ENCODE peak calls at places on chromosomes 11 and 22, in six cellular contexts. B, W, A, K, N and S are unnamed samples.

GRCh38 chr11:113444469-113445122 is 30.6 kb downstream of the DRD2 start:
- DNase-seq in B (no peak), W (no peak), A (no peak), K (no peak), N (no peak), S (no peak)

GRCh38 chr22:20988573-20989322 is 6.7 kb downstream of the LZTR1 start:
- DNase-seq in B (no peak), W (no peak), A (no peak), K (no peak), N (no peak), S (no peak)

GRCh38 chr22:33898121-33898520 is 22.2 kb downstream of the LARGE1 start:
- DNase-seq in B (no peak), W (no peak), A (no peak), K (no peak), N (no peak), S (no peak)

GRCh38 chr11:44593194-44593593 is 27.7 kb downstream of the CD82 start:
- DNase-seq in B (no peak), W (no peak), A (peak), K (no peak), N (no peak), S (no peak)

GRCh38 chr11:61141601-61142028 is 19.6 kb downstream of the VPS37C start:
- DNase-seq in B (no peak), W (no peak), A (no peak), K (peak), N (no peak), S (no peak)

GRCh38 chr11:82858556-82859091 is 41.6 kb downstream of the PRCP start:
- DNase-seq in B (no peak), W (no peak), A (no peak), K (no peak), N (no peak), S (peak)

GRCh38 chr22:43320943-43321900 is 21.9 kb downstream of the SCUBE1 start:
- DNase-seq in B (no peak), W (no peak), A (no peak), K (peak), N (no peak), S (no peak)

GRCh38 chr11:132140056-132140455 is 769.6 kb downstream of the NTM start:
- DNase-seq in B (no peak), W (no peak), A (no peak), K (no peak), N (no peak), S (no peak)

GRCh38 chr11:64207247-64208085 is 945 bp downstream of the FERMT3 start:
- DNase-seq in B (no peak), W (no peak), A (peak), K (peak), N (no peak), S (no peak)

GRCh38 chr11:62614275-62614674 is 1.2 kb downstream of the ROM1 start:
- DNase-seq in B (no peak), W (peak), A (no peak), K (peak), N (no peak), S (no peak)

GRCh38 chr11:11397043-11397415 is 44.0 kb upstream of the CSNK2A3 start:
- DNase-seq in B (no peak), W (no peak), A (no peak), K (no peak), N (no peak), S (no peak)

GRCh38 chr11:31968774-31969433 is 122.0 kb upstream of the RCN1 start:
- DNase-seq in B (no peak), W (no peak), A (peak), K (no peak), N (no peak), S (peak)

GRCh38 chr11:72703281-72704008 is 29.2 kb upstream of the PDE2A start:
- DNase-seq in B (no peak), W (no peak), A (no peak), K (peak), N (no peak), S (no peak)

GRCh38 chr11:72497731-72498130 is 63.4 kb upstream of the CLPB start:
- DNase-seq in B (no peak), W (no peak), A (no peak), K (no peak), N (no peak), S (no peak)

GRCh38 chr11:16814410-16815046 is 76.1 kb downstream of the C11orf58 start:
- DNase-seq in B (no peak), W (no peak), A (no peak), K (no peak), N (no peak), S (no peak)

GRCh38 chr11:866481-866880 is 23.8 kb downstream of the TSPAN4 start:
- DNase-seq in B (no peak), W (no peak), A (no peak), K (no peak), N (no peak), S (no peak)

GRCh38 chr22:28817919-28818859 is 17.8 kb upstream of the XBP1 start:
- DNase-seq in B (no peak), W (peak), A (peak), K (no peak), N (no peak), S (no peak)

GRCh38 chr11:65436412-65437032 is 13.9 kb downstream of the NEAT1 start:
- DNase-seq in B (no peak), W (no peak), A (no peak), K (no peak), N (no peak), S (no peak)

GRCh38 chr22:26483439-26484359 is at the start of the genes HPS4 and SRRD:
- DNase-seq in B (peak), W (peak), A (peak), K (peak), N (peak), S (no peak)

GRCh38 chr11:91081440-91082088 is 858.7 kb upstream of the CHORDC1 start:
- DNase-seq in B (no peak), W (no peak), A (no peak), K (no peak), N (no peak), S (no peak)

GRCh38 chr22:19598054-19598855 is 74.0 kb upstream of the CLDN5 start:
- DNase-seq in B (no peak), W (no peak), A (no peak), K (peak), N (no peak), S (no peak)

GRCh38 chr11:44753965-44754645 is 27.3 kb downstream of the TSPAN18 start:
- DNase-seq in B (no peak), W (no peak), A (no peak), K (no peak), N (no peak), S (no peak)

GRCh38 chr11:65524747-65525658 is at the start of gene SCYL1:
- DNase-seq in B (no peak), W (no peak), A (peak), K (peak), N (peak), S (no peak)

GRCh38 chr11:78349114-78349513 is 68.5 kb downstream of the GAB2 start:
- DNase-seq in B (no peak), W (no peak), A (no peak), K (no peak), N (no peak), S (no peak)

GRCh38 chr11:124656759-124657627 is 16.5 kb downstream of the SIAE start:
- DNase-seq in B (no peak), W (no peak), A (peak), K (no peak), N (peak), S (no peak)

GRCh38 chr11:31805629-31806185 is 5.4 kb downstream of the PAX6 start:
- DNase-seq in B (no peak), W (no peak), A (peak), K (no peak), N (no peak), S (no peak)

GRCh38 chr22:49349181-49349835 is 478.4 kb downstream of the BRD1 start:
- DNase-seq in B (no peak), W (no peak), A (no peak), K (no peak), N (no peak), S (no peak)

GRCh38 chr11:82775736-82776346 is 42.2 kb upstream of the FAM181B start:
- DNase-seq in B (peak), W (peak), A (peak), K (peak), N (peak), S (peak)

GRCh38 chr11:44854146-44854545 is 96.5 kb downstream of the TP53I11 start:
- DNase-seq in B (no peak), W (no peak), A (no peak), K (no peak), N (no peak), S (no peak)

GRCh38 chr22:30481711-30482110 is 9.9 kb upstream of the SEC14L3 start:
- DNase-seq in B (no peak), W (no peak), A (no peak), K (no peak), N (no peak), S (no peak)

GRCh38 chr11:70608568-70609314 is 210.4 kb downstream of the CTTN start:
- DNase-seq in B (no peak), W (no peak), A (no peak), K (no peak), N (no peak), S (no peak)

GRCh38 chr11:127023991-127024390 is 23.4 kb upstream of the KIRREL3 start:
- DNase-seq in B (no peak), W (no peak), A (no peak), K (no peak), N (no peak), S (no peak)

GRCh38 chr11:57785072-57785471 is 23.5 kb downstream of the CTNND1 start:
- DNase-seq in B (no peak), W (no peak), A (no peak), K (no peak), N (no peak), S (no peak)

GRCh38 chr11:57791321-57792059 is 29.9 kb downstream of the CTNND1 start:
- DNase-seq in B (no peak), W (no peak), A (no peak), K (no peak), N (no peak), S (no peak)

GRCh38 chr11:57786436-57786835 is 24.8 kb downstream of the CTNND1 start:
- DNase-seq in B (no peak), W (no peak), A (no peak), K (no peak), N (no peak), S (no peak)

GRCh38 chr11:57787920-57788716 is 26.5 kb downstream of the CTNND1 start:
- DNase-seq in B (no peak), W (peak), A (no peak), K (no peak), N (no peak), S (no peak)

GRCh38 chr11:57787205-57787604 is 25.6 kb downstream of the CTNND1 start:
- DNase-seq in B (no peak), W (no peak), A (no peak), K (no peak), N (no peak), S (no peak)
- H3K27ac ChIP-seq in B (no peak), W (peak), A (peak), K (no peak), N (no peak), S (peak)

GRCh38 chr11:28104425-28104824 is 3.5 kb downstream of the KIF18A start:
- DNase-seq in B (no peak), W (no peak), A (no peak), K (no peak), N (no peak), S (no peak)

GRCh38 chr11:28107331-28107725 is 628 bp downstream of the KIF18A start:
- DNase-seq in B (no peak), W (peak), A (peak), K (peak), N (no peak), S (peak)

GRCh38 chr11:28104984-28105383 is 3.0 kb downstream of the KIF18A start:
- DNase-seq in B (no peak), W (no peak), A (no peak), K (no peak), N (no peak), S (no peak)

GRCh38 chr11:28106351-28107043 is 1.5 kb downstream of the KIF18A start:
- DNase-seq in B (no peak), W (no peak), A (no peak), K (no peak), N (no peak), S (no peak)

DNA sequence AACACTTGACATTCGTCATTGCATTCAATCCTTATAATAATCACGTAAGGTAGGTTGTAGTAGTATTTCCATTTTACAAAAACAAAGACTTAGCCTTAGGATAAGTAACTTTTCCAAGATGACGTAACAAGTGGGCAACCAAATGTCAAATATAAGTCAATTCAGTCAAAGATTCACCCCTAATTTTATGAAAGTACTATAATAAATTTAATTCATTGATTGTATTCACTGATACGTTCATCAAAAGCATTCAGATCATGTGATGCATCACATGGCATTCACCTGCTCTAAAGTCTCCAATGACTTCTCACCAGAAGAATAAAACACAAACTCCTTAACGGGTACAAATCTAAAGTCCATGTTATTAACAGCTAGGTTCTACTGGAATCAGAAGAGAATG is 2.1 kb downstream of the KIF18A start:
- DNase-seq in B (no peak), W (no peak), A (no peak), K (no peak), N (no peak), S (peak)
- TF ChIP-seq SIN3A in B (no peak), W (no peak), A (no peak), K (no peak), N (no peak), S (no peak)

GRCh38 chr22:24406322-24407277 is 20.8 kb upstream of the ADORA2A start:
- DNase-seq in B (no peak), W (no peak), A (peak), K (peak), N (no peak), S (no peak)
- H3K27ac ChIP-seq in B (no peak), W (no peak), A (peak), K (no peak), N (no peak), S (no peak)

DNA sequence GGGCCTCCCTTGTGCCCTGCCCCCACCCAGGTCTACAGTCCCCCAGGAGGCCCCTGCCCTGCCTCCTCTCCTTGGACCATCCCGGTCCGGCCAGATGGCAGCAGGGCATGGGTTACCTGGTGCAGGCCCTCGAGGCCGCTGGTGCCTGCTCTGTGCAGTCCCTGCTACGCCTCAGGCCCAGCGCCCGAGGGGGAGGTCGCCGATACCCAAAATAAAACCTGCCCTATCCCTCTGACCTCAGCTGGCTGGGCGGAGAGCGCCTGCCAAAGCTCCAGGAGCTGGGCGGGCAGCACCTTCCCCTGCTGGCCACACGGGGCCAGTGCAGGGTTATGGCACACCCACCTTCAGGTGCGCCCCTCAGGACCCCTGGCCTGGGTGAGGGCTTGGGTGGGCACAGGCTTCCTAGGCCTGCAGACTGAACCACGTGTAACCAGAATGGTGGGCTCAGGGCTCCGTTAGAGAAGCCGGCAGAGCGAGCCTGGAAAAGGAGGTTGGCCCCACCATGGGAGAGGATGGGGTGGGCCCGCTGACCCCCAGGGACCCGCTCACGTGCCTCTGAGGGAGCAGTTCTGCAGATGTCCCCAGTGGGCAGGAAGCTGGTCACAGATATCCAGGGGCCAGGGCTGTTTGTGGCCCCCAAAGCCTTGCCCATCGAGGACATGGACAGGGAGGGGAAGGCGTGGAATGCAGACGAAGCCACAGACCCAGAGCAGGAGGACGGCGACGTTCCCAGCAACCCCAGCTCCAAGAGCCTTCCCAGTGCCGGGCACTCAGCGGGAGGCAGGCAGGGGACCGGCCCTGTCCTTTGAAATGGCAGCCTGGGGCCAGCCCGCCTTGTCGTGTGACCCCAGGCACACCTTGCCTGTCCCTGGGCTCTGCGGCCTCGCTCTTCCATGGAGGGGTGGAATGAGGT is 1.7 kb upstream of the TNNT3 start:
- DNase-seq in B (no peak), W (no peak), A (peak), K (no peak), N (no peak), S (no peak)
- TF ChIP-seq SIN3A in B (no peak), W (no peak), A (no peak), K (no peak), N (no peak), S (no peak)

DNA sequence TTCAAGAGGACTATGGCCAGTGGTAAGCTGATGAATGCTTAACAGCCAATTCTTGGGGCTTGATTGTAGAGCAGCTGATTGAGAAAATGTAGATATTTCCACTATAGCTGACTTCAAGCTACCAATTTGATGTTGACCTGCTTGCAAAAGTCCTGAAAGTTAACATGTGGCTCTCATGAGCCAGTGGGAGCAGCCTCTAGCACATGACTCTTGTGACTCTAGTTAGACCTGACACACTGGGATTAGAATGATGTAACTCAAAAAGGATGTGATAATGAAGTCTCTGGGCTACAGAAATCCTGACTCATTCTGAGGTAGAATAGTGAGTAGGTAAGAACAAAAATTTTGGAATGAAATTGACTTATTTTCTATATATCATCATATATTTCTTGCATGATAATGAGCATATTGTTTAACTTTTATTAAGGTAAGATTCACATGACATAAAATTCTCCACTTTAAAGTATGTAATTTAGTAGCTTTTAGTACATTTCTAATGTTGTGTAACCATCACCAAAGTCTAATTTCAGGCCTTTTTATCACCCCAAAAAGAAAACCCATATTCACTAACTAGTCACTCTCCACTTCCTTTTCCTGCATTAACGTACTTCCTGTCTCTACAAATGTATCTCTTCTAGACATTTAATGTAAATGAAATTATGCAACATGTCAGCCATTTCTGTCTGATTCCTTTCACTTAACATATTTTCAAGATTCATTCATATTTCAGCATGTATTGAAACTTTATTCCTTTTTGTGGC is 16.1 kb upstream of the OR52H1 start:
- DNase-seq in B (no peak), W (no peak), A (no peak), K (no peak), N (no peak), S (no peak)
- H3K27ac ChIP-seq in B (no peak), W (no peak), A (no peak), K (peak), N (no peak), S (no peak)

DNA sequence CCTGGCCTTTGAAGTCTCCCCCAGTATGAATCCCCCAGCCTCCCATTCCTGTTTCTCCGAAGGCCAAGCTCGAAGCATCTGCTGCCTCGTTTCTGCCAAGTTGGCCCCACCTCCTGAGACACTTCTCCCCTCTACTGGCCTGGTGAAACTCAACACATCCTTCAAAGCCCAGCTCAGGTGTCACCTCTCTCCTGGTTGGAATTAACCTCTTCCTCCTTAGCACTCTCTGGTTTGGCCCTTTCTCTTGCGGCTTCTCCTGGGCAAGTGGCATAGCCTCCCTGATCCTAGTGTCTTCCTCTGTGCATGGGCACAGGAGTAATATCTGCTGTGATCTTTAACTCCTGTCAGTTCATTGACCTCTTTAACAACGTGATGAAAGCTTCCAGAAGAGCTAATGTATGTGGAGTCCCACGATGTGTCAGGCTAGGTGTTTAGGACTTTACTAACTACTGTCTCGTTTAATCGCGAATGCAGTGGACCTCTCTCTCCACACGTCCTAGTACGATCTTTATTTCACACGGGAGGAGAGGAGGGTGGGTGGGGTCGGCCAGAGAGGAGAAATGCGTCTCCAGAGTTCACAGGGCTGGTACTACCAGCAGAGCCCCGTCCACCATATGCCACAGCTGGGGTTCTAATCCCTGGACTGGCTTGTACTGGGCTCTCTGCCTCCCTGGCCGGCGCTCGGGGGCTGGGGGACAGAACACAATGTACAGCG is 824 bp upstream of the PTPRJ start:
- DNase-seq in B (no peak), W (no peak), A (peak), K (no peak), N (peak), S (no peak)
- TF ChIP-seq SIN3A in B (no peak), W (no peak), A (no peak), K (no peak), N (peak), S (no peak)

GRCh38 chr11:33375688-33376311 is 118.6 kb downstream of the HIPK3 start:
- DNase-seq in B (no peak), W (no peak), A (peak), K (no peak), N (peak), S (no peak)
- H3K27ac ChIP-seq in B (no peak), W (no peak), A (peak), K (no peak), N (no peak), S (peak)

DNA sequence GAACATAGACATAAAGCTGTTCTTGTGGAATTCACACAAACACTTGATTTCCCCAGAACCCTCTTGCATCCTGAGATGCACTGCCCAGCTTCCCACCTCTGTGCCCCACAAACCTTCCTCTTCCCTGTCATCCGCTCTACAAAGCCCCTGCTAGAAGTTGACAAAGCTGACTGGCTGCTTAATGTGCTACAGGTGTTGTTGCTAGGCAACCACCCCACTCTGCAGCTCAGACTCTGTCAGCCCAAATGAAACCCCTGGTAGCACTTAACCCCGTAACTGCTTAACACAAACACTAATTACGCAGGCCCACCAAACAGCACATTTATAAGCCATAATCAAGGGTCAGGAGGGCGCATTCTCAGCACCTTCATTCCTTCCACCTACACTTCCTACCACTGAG is 172.0 kb upstream of the CADM1 start:
- DNase-seq in B (no peak), W (no peak), A (no peak), K (no peak), N (no peak), S (no peak)
- TF ChIP-seq SIN3A in B (no peak), W (no peak), A (no peak), K (no peak), N (no peak), S (no peak)